ENCODE peak calls at places on chromosome 4, in six cellular contexts. H is cardiac muscle cell, U is GM23248, G is neuronal stem cell, C is right lobe of liver, M is fibroblast of lung. K is an unnamed sample.
A peak's percentile ranks its signal among the peaks of the same experiment; 100 is the strongest.

GRCh38 chr4:181006509-181007290 is 1236.5 kb upstream of the TENM3 start:
- DNase-seq in H (no peak), U (peak; percentile 42), M (peak; percentile 22), C (no peak), G (no peak), K (no peak)

GRCh38 chr4:72577211-72577610 is 8.2 kb upstream of the ADAMTS3 start:
- DNase-seq in G (no peak), M (no peak), U (no peak), H (no peak), C (no peak), K (no peak)

GRCh38 chr4:3366893-3367775 is 74.3 kb downstream of the RGS12 start:
- DNase-seq in M (no peak), G (no peak), H (no peak), U (no peak), C (peak; percentile 83), K (no peak)

GRCh38 chr4:28490669-28491068 is 1630.0 kb downstream of the STIM2 start:
- DNase-seq in C (no peak), U (peak; percentile 24), G (no peak), M (no peak), H (no peak), K (no peak)

GRCh38 chr4:183201331-183201730 is 102.3 kb downstream of the WWC2 start:
- DNase-seq in H (no peak), G (no peak), U (peak; percentile 95), M (peak; percentile 80), C (no peak), K (no peak)

GRCh38 chr4:9703391-9703790 is 78.0 kb upstream of the DRD5 start:
- DNase-seq in U (peak; percentile 43), G (peak; percentile 51), M (no peak), H (peak; percentile 74), C (peak; percentile 27), K (peak; percentile 87)

GRCh38 chr4:159487284-159487747 is 384.4 kb downstream of the RAPGEF2 start:
- DNase-seq in C (peak; percentile 29), H (peak; percentile 84), U (peak; percentile 74), G (peak; percentile 77), M (peak; percentile 73), K (peak; percentile 76)

GRCh38 chr4:146072381-146072780 is 103.1 kb upstream of the LSM6 start:
- DNase-seq in C (no peak), M (no peak), U (peak; percentile 47), H (no peak), G (no peak), K (no peak)

GRCh38 chr4:3655485-3656429 is 110.4 kb upstream of the ADRA2C start:
- DNase-seq in C (no peak), U (no peak), H (no peak), G (no peak), M (no peak), K (peak; percentile 57)

GRCh38 chr4:112321768-112322684 is 24.9 kb downstream of the ALPK1 start:
- DNase-seq in H (peak; percentile 69), M (peak; percentile 27), U (peak; percentile 67), C (peak; percentile 53), G (peak; percentile 64), K (peak; percentile 47)

GRCh38 chr4:101199507-101200285 is 147.6 kb downstream of the PPP3CA start:
- DNase-seq in M (peak; percentile 84), C (no peak), U (peak; percentile 63), H (peak; percentile 27), G (no peak), K (no peak)

GRCh38 chr4:4704267-4704666 is 155.2 kb upstream of the MSX1 start:
- DNase-seq in H (no peak), M (no peak), G (no peak), C (no peak), U (peak; percentile 56), K (no peak)

GRCh38 chr4:169626328-169627282 is 6.2 kb downstream of the CLCN3 start:
- DNase-seq in M (no peak), U (no peak), H (peak; percentile 18), G (no peak), C (no peak), K (no peak)

GRCh38 chr4:41658106-41658505 is 90.4 kb downstream of the PHOX2B start:
- DNase-seq in G (no peak), H (no peak), M (no peak), C (no peak), U (no peak), K (no peak)

GRCh38 chr4:116531870-116532269 is 553.5 kb downstream of the TRAM1L1 start:
- DNase-seq in C (no peak), U (no peak), M (no peak), G (no peak), H (no peak), K (no peak)

GRCh38 chr4:159540501-159540900 is 437.6 kb downstream of the RAPGEF2 start:
- DNase-seq in U (no peak), H (no peak), C (no peak), G (no peak), M (no peak), K (peak; percentile 44)

GRCh38 chr4:54386270-54386669 is 157.2 kb downstream of the PDGFRA start:
- DNase-seq in G (no peak), C (no peak), H (no peak), U (no peak), M (no peak), K (no peak)

GRCh38 chr4:2094545-2094944 is 35.4 kb downstream of the NAT8L start:
- DNase-seq in U (no peak), C (no peak), H (no peak), G (no peak), M (no peak), K (no peak)

GRCh38 chr4:185740471-185740873 is 71.5 kb downstream of the SORBS2 start:
- DNase-seq in G (no peak), U (no peak), C (no peak), M (peak; percentile 25), H (no peak), K (no peak)

GRCh38 chr4:84855774-84856173 is 110.7 kb downstream of the WDFY3 start:
- DNase-seq in C (no peak), G (no peak), M (peak; percentile 29), H (peak; percentile 15), U (peak; percentile 26), K (no peak)

GRCh38 chr4:2931765-2932560 is 31.2 kb downstream of the NOP14 start:
- DNase-seq in H (no peak), C (peak; percentile 74), G (no peak), U (no peak), M (no peak), K (peak; percentile 71)

GRCh38 chr4:141011799-141012377 is 121.4 kb downstream of the RNF150 start:
- DNase-seq in M (no peak), C (no peak), H (no peak), U (no peak), G (no peak), K (no peak)

GRCh38 chr4:184461711-184462110 is 12.6 kb downstream of the IRF2 start:
- DNase-seq in G (no peak), M (no peak), U (no peak), C (no peak), H (no peak), K (no peak)
- H3K4me1 ChIP-seq in G (peaks cover 2% of the 10 kb centered on the region), M (peaks cover 9% of the 10 kb centered on the region), U (peaks cover 31% of the 10 kb centered on the region), C (no peaks in the 10 kb centered on the region), H (peaks cover 2% of the 10 kb centered on the region), K (peaks cover 3% of the 10 kb centered on the region)

DNA sequence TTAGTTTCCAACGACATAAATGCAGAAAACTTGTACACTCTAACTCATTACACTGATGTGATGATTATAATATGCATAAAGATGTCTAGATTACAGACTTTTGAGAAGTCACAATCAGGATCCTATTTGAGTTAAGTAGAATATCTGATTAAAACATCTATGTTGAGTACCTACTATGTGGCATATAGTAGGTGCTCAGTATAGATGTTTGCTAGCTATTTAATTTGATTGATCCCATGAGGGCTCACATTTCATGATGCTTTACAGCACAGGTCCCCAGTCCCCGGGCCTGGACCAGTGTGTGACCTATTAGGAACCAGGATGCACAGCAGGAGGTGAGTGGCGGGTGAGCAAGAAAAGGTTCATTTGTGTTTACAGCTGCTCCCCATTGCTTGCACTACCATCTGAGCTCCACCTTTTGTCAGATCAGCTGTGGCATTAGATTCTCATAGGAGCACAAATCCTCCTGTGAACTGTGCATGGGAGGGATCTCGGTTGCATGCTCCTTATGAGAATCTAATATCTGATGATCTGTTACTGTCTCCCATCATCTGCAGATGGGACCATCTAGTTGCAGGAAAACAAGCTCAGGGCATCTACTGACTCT is 33.0 kb upstream of the CXCL8 start:
- DNase-seq in C (no peak), U (no peak), H (no peak), M (no peak), G (no peak), K (no peak)
- H3K4me1 ChIP-seq in C (no peaks in the 10 kb centered on the region), U (peaks cover 59% of the 10 kb centered on the region), H (no peaks in the 10 kb centered on the region), M (peaks cover 24% of the 10 kb centered on the region), G (no peaks in the 10 kb centered on the region), K (peaks cover 9% of the 10 kb centered on the region)

GRCh38 chr4:24559032-24559821 is 25.1 kb downstream of the DHX15 start:
- DNase-seq in C (no peak), G (no peak), M (peak; percentile 40), H (no peak), U (peak; percentile 51), K (no peak)

GRCh38 chr4:24561438-24562139 is 22.8 kb downstream of the DHX15 start:
- DNase-seq in C (no peak), G (no peak), M (no peak), H (no peak), U (no peak), K (no peak)

GRCh38 chr4:24559889-24560288 is 24.5 kb downstream of the DHX15 start:
- DNase-seq in H (no peak), G (no peak), C (no peak), U (peak; percentile 55), M (peak; percentile 57), K (no peak)

GRCh38 chr4:24560770-24561415 is 23.5 kb downstream of the DHX15 start:
- DNase-seq in C (no peak), H (no peak), M (peak; percentile 68), G (no peak), U (peak; percentile 23), K (no peak)

DNA sequence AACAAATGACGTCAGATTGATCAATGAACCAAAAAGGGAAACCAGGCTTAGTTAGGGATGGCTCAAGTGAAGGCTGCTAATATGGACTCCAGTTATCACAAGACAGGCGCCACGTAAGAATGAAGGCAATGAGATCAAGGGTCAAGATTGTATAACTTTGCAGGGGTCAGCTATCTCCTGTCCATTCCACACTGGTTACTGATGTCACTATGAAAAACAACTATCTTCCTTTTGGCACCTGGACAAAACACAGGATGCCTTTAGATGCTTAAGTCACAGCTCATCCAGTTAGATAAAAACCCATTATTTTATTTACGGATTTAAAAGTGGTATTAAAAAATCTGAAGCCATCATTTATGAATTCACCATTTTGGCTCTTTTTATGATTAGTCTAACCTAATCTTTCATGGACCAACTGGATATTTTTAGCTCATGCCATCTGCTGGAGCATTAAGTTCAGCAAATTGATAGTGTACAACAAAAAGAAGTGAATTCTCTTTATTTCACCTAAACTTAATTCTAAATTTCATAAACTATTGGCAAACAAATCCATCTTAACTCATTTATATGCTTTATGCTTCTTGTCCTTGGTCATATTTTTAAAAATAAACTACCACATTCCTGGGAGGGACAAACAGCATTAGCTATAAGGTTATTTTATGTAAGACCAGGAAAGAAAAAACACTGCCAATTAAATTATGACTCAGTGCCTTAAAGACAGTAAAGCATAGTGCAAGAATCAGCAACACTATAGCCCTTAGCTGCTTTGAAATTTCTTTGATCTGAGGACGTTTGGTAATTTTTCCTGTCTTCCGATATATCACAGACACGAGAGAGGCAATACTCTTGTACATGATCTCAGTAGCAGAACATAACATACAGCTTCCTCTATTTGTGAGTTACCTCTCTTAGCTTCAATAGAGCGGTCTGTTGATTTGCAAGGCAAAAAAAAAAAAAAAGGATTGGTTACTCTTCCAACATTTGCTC is 27.0 kb downstream of the DHX15 start:
- DNase-seq in U (peak; percentile 56), G (no peak), M (peak; percentile 55), C (no peak), H (no peak), K (no peak)
- H3K4me1 ChIP-seq in U (peaks cover 50% of the 10 kb centered on the region), G (peaks cover 1% of the 10 kb centered on the region), M (peaks cover 9% of the 10 kb centered on the region), C (no peaks in the 10 kb centered on the region), H (peaks cover 21% of the 10 kb centered on the region), K (no peaks in the 10 kb centered on the region)

GRCh38 chr4:128827280-128827679 is 17.8 kb downstream of the JADE1 start:
- DNase-seq in M (no peak), C (no peak), G (no peak), H (no peak), U (no peak), K (no peak)
- H3K4me1 ChIP-seq in M (peaks cover 30% of the 10 kb centered on the region), C (no peaks in the 10 kb centered on the region), G (peaks cover 22% of the 10 kb centered on the region), H (no peaks in the 10 kb centered on the region), U (peaks cover 47% of the 10 kb centered on the region), K (peaks cover 27% of the 10 kb centered on the region)